ENCODE peak calls at places on chromosome 16, in six cellular contexts. One of them, this sample, is unnamed.

GRCh38 chr16:11356573-11357331 is 11.5 kb downstream of the RMI2 start:
- DNase-seq in uterus: peak; percentile 68
- DNase-seq in stomach: peak; percentile 81
- DNase-seq in CD8-positive, alpha-beta T cell: peak; percentile 48
- DNase-seq in effector memory CD4-positive, alpha-beta T cell: peak; percentile 15
- DNase-seq in Panc1: no peak
- DNase-seq in this sample: no peak

GRCh38 chr16:48126801-48127644 is 28.8 kb downstream of the ABCC12 start:
- DNase-seq in uterus: no peak
- DNase-seq in stomach: peak; percentile 78
- DNase-seq in CD8-positive, alpha-beta T cell: no peak
- DNase-seq in effector memory CD4-positive, alpha-beta T cell: no peak
- DNase-seq in Panc1: peak; percentile 91
- DNase-seq in this sample: no peak

GRCh38 chr16:69471121-69471520 is 46.7 kb downstream of the CYB5B start:
- DNase-seq in uterus: no peak
- DNase-seq in stomach: no peak
- DNase-seq in CD8-positive, alpha-beta T cell: no peak
- DNase-seq in effector memory CD4-positive, alpha-beta T cell: no peak
- DNase-seq in Panc1: no peak
- DNase-seq in this sample: no peak

GRCh38 chr16:5060073-5060641 is 5.6 kb downstream of the C16orf89 start:
- DNase-seq in uterus: no peak
- DNase-seq in stomach: no peak
- DNase-seq in CD8-positive, alpha-beta T cell: no peak
- DNase-seq in effector memory CD4-positive, alpha-beta T cell: no peak
- DNase-seq in Panc1: no peak
- DNase-seq in this sample: no peak

GRCh38 chr16:83214671-83215070 is 587.9 kb downstream of the CDH13 start:
- DNase-seq in uterus: no peak
- DNase-seq in stomach: no peak
- DNase-seq in CD8-positive, alpha-beta T cell: no peak
- DNase-seq in effector memory CD4-positive, alpha-beta T cell: no peak
- DNase-seq in Panc1: no peak
- DNase-seq in this sample: no peak

GRCh38 chr16:769201-769769 is 8.8 kb downstream of the MSLN start:
- DNase-seq in uterus: no peak
- DNase-seq in stomach: no peak
- DNase-seq in CD8-positive, alpha-beta T cell: no peak
- DNase-seq in effector memory CD4-positive, alpha-beta T cell: no peak
- DNase-seq in Panc1: no peak
- DNase-seq in this sample: no peak

GRCh38 chr16:82439678-82440293 is 187.0 kb upstream of the CDH13 start:
- DNase-seq in uterus: no peak
- DNase-seq in stomach: no peak
- DNase-seq in CD8-positive, alpha-beta T cell: no peak
- DNase-seq in effector memory CD4-positive, alpha-beta T cell: no peak
- DNase-seq in Panc1: no peak
- DNase-seq in this sample: no peak

GRCh38 chr16:59633996-59634579 is 900.0 kb upstream of the GOT2 start:
- DNase-seq in uterus: no peak
- DNase-seq in stomach: no peak
- DNase-seq in CD8-positive, alpha-beta T cell: no peak
- DNase-seq in effector memory CD4-positive, alpha-beta T cell: no peak
- DNase-seq in Panc1: no peak
- DNase-seq in this sample: no peak

GRCh38 chr16:67155305-67156145 is 4.2 kb downstream of the TRADD start:
- DNase-seq in uterus: no peak
- DNase-seq in stomach: peak; percentile 83
- DNase-seq in CD8-positive, alpha-beta T cell: peak; percentile 62
- DNase-seq in effector memory CD4-positive, alpha-beta T cell: peak; percentile 60
- DNase-seq in Panc1: no peak
- DNase-seq in this sample: no peak

GRCh38 chr16:72739577-72739976 is 308.4 kb downstream of the ZFHX3 start:
- DNase-seq in uterus: no peak
- DNase-seq in stomach: no peak
- DNase-seq in CD8-positive, alpha-beta T cell: no peak
- DNase-seq in effector memory CD4-positive, alpha-beta T cell: no peak
- DNase-seq in Panc1: no peak
- DNase-seq in this sample: no peak

GRCh38 chr16:68406458-68407041 is 41.8 kb downstream of the SMPD3 start:
- DNase-seq in uterus: no peak
- DNase-seq in stomach: no peak
- DNase-seq in CD8-positive, alpha-beta T cell: no peak
- DNase-seq in effector memory CD4-positive, alpha-beta T cell: no peak
- DNase-seq in Panc1: no peak
- DNase-seq in this sample: no peak

GRCh38 chr16:60151987-60152386 is 1417.9 kb upstream of the GOT2 start:
- DNase-seq in uterus: no peak
- DNase-seq in stomach: no peak
- DNase-seq in CD8-positive, alpha-beta T cell: no peak
- DNase-seq in effector memory CD4-positive, alpha-beta T cell: no peak
- DNase-seq in Panc1: no peak
- DNase-seq in this sample: no peak

GRCh38 chr16:58638148-58639036 is 8.8 kb upstream of the CNOT1 start:
- DNase-seq in uterus: peak; percentile 43
- DNase-seq in stomach: peak; percentile 45
- DNase-seq in CD8-positive, alpha-beta T cell: no peak
- DNase-seq in effector memory CD4-positive, alpha-beta T cell: no peak
- DNase-seq in Panc1: no peak
- DNase-seq in this sample: no peak

GRCh38 chr16:1283996-1284592 is 25.3 kb upstream of the UBE2I start:
- DNase-seq in uterus: no peak
- DNase-seq in stomach: no peak
- DNase-seq in CD8-positive, alpha-beta T cell: no peak
- DNase-seq in effector memory CD4-positive, alpha-beta T cell: no peak
- DNase-seq in Panc1: no peak
- DNase-seq in this sample: no peak

GRCh38 chr16:28936784-28937155 is 5.0 kb downstream of the CD19 start:
- DNase-seq in uterus: no peak
- DNase-seq in stomach: no peak
- DNase-seq in CD8-positive, alpha-beta T cell: no peak
- DNase-seq in effector memory CD4-positive, alpha-beta T cell: no peak
- DNase-seq in Panc1: no peak
- DNase-seq in this sample: no peak
- H3K4me3 ChIP-seq in uterus: no peak overlapping the region
- H3K4me3 ChIP-seq in stomach: no peak overlapping the region
- H3K4me3 ChIP-seq in CD8-positive, alpha-beta T cell: peak overlapping the region; percentile 41
- H3K4me3 ChIP-seq in effector memory CD4-positive, alpha-beta T cell: no peak overlapping the region
- H3K4me3 ChIP-seq in Panc1: no peak overlapping the region
- H3K4me3 ChIP-seq in this sample: peak overlapping the region; percentile 7

GRCh38 chr16:85899444-85899843 is 482 bp downstream of the IRF8 start:
- DNase-seq in uterus: no peak
- DNase-seq in stomach: peak; percentile 13
- DNase-seq in CD8-positive, alpha-beta T cell: no peak
- DNase-seq in effector memory CD4-positive, alpha-beta T cell: no peak
- DNase-seq in Panc1: no peak
- DNase-seq in this sample: no peak

GRCh38 chr16:85901760-85902365 is 2.9 kb downstream of the IRF8 start:
- DNase-seq in uterus: no peak
- DNase-seq in stomach: no peak
- DNase-seq in CD8-positive, alpha-beta T cell: no peak
- DNase-seq in effector memory CD4-positive, alpha-beta T cell: no peak
- DNase-seq in Panc1: no peak
- DNase-seq in this sample: no peak

GRCh38 chr16:85902366-85903155 is 3.6 kb downstream of the IRF8 start:
- DNase-seq in uterus: no peak
- DNase-seq in stomach: peak; percentile 39
- DNase-seq in CD8-positive, alpha-beta T cell: peak; percentile 20
- DNase-seq in effector memory CD4-positive, alpha-beta T cell: peak; percentile 17
- DNase-seq in Panc1: no peak
- DNase-seq in this sample: no peak

GRCh38 chr16:85900031-85900792 is 1.2 kb downstream of the IRF8 start:
- DNase-seq in uterus: no peak
- DNase-seq in stomach: peak; percentile 67
- DNase-seq in CD8-positive, alpha-beta T cell: no peak
- DNase-seq in effector memory CD4-positive, alpha-beta T cell: no peak
- DNase-seq in Panc1: no peak
- DNase-seq in this sample: no peak

GRCh38 chr16:85901110-85901509 is 2.1 kb downstream of the IRF8 start:
- DNase-seq in uterus: no peak
- DNase-seq in stomach: no peak
- DNase-seq in CD8-positive, alpha-beta T cell: no peak
- DNase-seq in effector memory CD4-positive, alpha-beta T cell: no peak
- DNase-seq in Panc1: no peak
- DNase-seq in this sample: no peak
- H3K4me3 ChIP-seq in uterus: no peak overlapping the region
- H3K4me3 ChIP-seq in stomach: no peak overlapping the region
- H3K4me3 ChIP-seq in CD8-positive, alpha-beta T cell: no peak overlapping the region
- H3K4me3 ChIP-seq in effector memory CD4-positive, alpha-beta T cell: no peak overlapping the region
- H3K4me3 ChIP-seq in Panc1: no peak overlapping the region
- H3K4me3 ChIP-seq in this sample: no peak overlapping the region

DNA sequence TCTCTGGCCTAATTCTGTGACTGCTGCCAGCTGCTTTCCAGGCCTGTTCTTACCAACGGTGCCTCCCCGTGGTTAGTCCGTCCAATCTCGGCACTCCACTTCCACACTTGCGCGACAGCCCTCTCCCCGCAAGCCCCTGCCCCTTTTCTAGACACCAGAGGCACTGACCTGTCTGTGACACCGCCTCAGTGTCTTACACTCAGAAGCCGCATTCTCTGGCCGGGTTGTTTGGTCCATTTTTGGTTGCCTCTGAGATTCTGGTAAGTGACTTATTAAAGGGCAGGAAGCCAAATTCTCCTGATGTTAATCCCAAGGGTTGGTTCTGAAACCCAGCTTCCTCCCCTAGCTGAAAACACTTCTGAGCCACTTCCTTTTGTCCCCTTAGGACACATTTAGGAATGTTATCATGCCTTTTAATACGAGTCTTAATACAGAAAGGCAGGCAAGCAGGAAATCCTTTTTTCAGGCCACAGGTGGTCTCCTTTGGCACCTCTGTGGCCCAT is 1.2 kb upstream of the AKTIP start:
- DNase-seq in uterus: peak; percentile 62
- DNase-seq in stomach: peak; percentile 36
- DNase-seq in CD8-positive, alpha-beta T cell: peak; percentile 18
- DNase-seq in effector memory CD4-positive, alpha-beta T cell: no peak
- DNase-seq in Panc1: no peak
- DNase-seq in this sample: peak; percentile 62
- H3K4me3 ChIP-seq in uterus: peak overlapping the region; percentile 48
- H3K4me3 ChIP-seq in stomach: peak overlapping the region; percentile 60
- H3K4me3 ChIP-seq in CD8-positive, alpha-beta T cell: peak overlapping the region; percentile 78
- H3K4me3 ChIP-seq in effector memory CD4-positive, alpha-beta T cell: peak overlapping the region; percentile 30
- H3K4me3 ChIP-seq in Panc1: peak overlapping the region; percentile 49
- H3K4me3 ChIP-seq in this sample: peak overlapping the region; percentile 93

GRCh38 chr16:89373355-89374110 is 116.8 kb downstream of the ANKRD11 start:
- DNase-seq in uterus: peak; percentile 40
- DNase-seq in stomach: no peak
- DNase-seq in CD8-positive, alpha-beta T cell: no peak
- DNase-seq in effector memory CD4-positive, alpha-beta T cell: no peak
- DNase-seq in Panc1: no peak
- DNase-seq in this sample: no peak

GRCh38 chr16:89375686-89376085 is 114.7 kb downstream of the ANKRD11 start:
- DNase-seq in uterus: no peak
- DNase-seq in stomach: no peak
- DNase-seq in CD8-positive, alpha-beta T cell: no peak
- DNase-seq in effector memory CD4-positive, alpha-beta T cell: no peak
- DNase-seq in Panc1: no peak
- DNase-seq in this sample: no peak

GRCh38 chr16:89371968-89372634 is 118.3 kb downstream of the ANKRD11 start:
- DNase-seq in uterus: no peak
- DNase-seq in stomach: no peak
- DNase-seq in CD8-positive, alpha-beta T cell: no peak
- DNase-seq in effector memory CD4-positive, alpha-beta T cell: no peak
- DNase-seq in Panc1: no peak
- DNase-seq in this sample: no peak

GRCh38 chr16:89375021-89375420 is 115.3 kb downstream of the ANKRD11 start:
- DNase-seq in uterus: no peak
- DNase-seq in stomach: no peak
- DNase-seq in CD8-positive, alpha-beta T cell: no peak
- DNase-seq in effector memory CD4-positive, alpha-beta T cell: no peak
- DNase-seq in Panc1: no peak
- DNase-seq in this sample: no peak

GRCh38 chr16:89374393-89374948 is 115.9 kb downstream of the ANKRD11 start:
- DNase-seq in uterus: no peak
- DNase-seq in stomach: no peak
- DNase-seq in CD8-positive, alpha-beta T cell: no peak
- DNase-seq in effector memory CD4-positive, alpha-beta T cell: no peak
- DNase-seq in Panc1: no peak
- DNase-seq in this sample: no peak
- H3K4me3 ChIP-seq in uterus: no peak overlapping the region
- H3K4me3 ChIP-seq in stomach: no peak overlapping the region
- H3K4me3 ChIP-seq in CD8-positive, alpha-beta T cell: no peak overlapping the region
- H3K4me3 ChIP-seq in effector memory CD4-positive, alpha-beta T cell: no peak overlapping the region
- H3K4me3 ChIP-seq in Panc1: no peak overlapping the region
- H3K4me3 ChIP-seq in this sample: no peak overlapping the region

GRCh38 chr16:89918453-89919347 is at the start of gene MC1R:
- DNase-seq in uterus: no peak
- DNase-seq in stomach: no peak
- DNase-seq in CD8-positive, alpha-beta T cell: no peak
- DNase-seq in effector memory CD4-positive, alpha-beta T cell: no peak
- DNase-seq in Panc1: no peak
- DNase-seq in this sample: no peak
- H3K4me3 ChIP-seq in uterus: peak within 1 kb of the TSS; percentile 15
- H3K4me3 ChIP-seq in stomach: peak within 1 kb of the TSS; percentile 36
- H3K4me3 ChIP-seq in CD8-positive, alpha-beta T cell: peak within 1 kb of the TSS; percentile 50
- H3K4me3 ChIP-seq in effector memory CD4-positive, alpha-beta T cell: peak within 1 kb of the TSS; percentile 48
- H3K4me3 ChIP-seq in Panc1: peak within 1 kb of the TSS; percentile 41
- H3K4me3 ChIP-seq in this sample: peak within 1 kb of the TSS; percentile 66

GRCh38 chr16:8108991-8109509 is 481.3 kb downstream of the TMEM114 start:
- DNase-seq in uterus: no peak
- DNase-seq in stomach: no peak
- DNase-seq in CD8-positive, alpha-beta T cell: no peak
- DNase-seq in effector memory CD4-positive, alpha-beta T cell: no peak
- DNase-seq in Panc1: no peak
- DNase-seq in this sample: no peak
- H3K4me3 ChIP-seq in uterus: no peak overlapping the region
- H3K4me3 ChIP-seq in stomach: no peak overlapping the region
- H3K4me3 ChIP-seq in CD8-positive, alpha-beta T cell: no peak overlapping the region
- H3K4me3 ChIP-seq in effector memory CD4-positive, alpha-beta T cell: no peak overlapping the region
- H3K4me3 ChIP-seq in Panc1: no peak overlapping the region
- H3K4me3 ChIP-seq in this sample: no peak overlapping the region

This sample was measured in breast epithelium.